ENCODE peak calls at places on chromosome 1, in four cellular contexts. A is astrocyte of the spinal cord, R is uterus, P is fibroblast of lung. G is an unnamed sample.

GRCh38 chr1:9438431-9439073 is 100.7 kb upstream of the SLC25A33 start:
- DNase-seq in A (peak; percentile 78), P (peak; percentile 88), R (peak; percentile 92), G (peak; percentile 90)

GRCh38 chr1:184877992-184878391 is 96.3 kb downstream of the NIBAN1 start:
- DNase-seq in R (no peak), A (no peak), P (no peak), G (no peak)

GRCh38 chr1:26923711-26924110 is 2.2 kb downstream of the NUDC start:
- DNase-seq in P (peak; percentile 20), R (no peak), A (peak; percentile 49), G (no peak)

GRCh38 chr1:51956528-51957509 is 33.7 kb downstream of the RAB3B start:
- DNase-seq in A (peak; percentile 38), R (no peak), P (peak; percentile 52), G (no peak)

GRCh38 chr1:180188679-180189175 is 34.1 kb downstream of the QSOX1 start:
- DNase-seq in P (no peak), A (no peak), R (no peak), G (no peak)

GRCh38 chr1:33660244-33660643 is 187.8 kb downstream of the ZSCAN20 start:
- DNase-seq in A (no peak), R (no peak), P (no peak), G (no peak)

GRCh38 chr1:59061876-59062275 is 235.0 kb upstream of the FGGY start:
- DNase-seq in P (peak; percentile 92), R (peak; percentile 80), A (peak; percentile 97), G (peak; percentile 88)

GRCh38 chr1:204073837-204074273 is 940 bp downstream of the SOX13 start:
- DNase-seq in R (peak; percentile 51), A (no peak), P (peak; percentile 32), G (no peak)

GRCh38 chr1:173122958-173123852 is 72.5 kb upstream of the TNFSF18 start:
- DNase-seq in A (peak; percentile 85), R (peak; percentile 65), P (peak; percentile 88), G (peak; percentile 83)

GRCh38 chr1:222975472-222976122 is 160.8 kb downstream of the DISP1 start:
- DNase-seq in P (peak; percentile 66), A (no peak), R (no peak), G (no peak)